ENCODE peak calls at places on chromosomes 6 and 20, in six cellular contexts. One of them, this sample, is unnamed.

GRCh38 chr6:79913369-79913768 is 34.0 kb downstream of the ELOVL4 start:
- DNase-seq in activated CD4-positive, CD25-positive, alpha-beta regulatory T cell: no peak
- DNase-seq in lower lobe of right lung: no peak
- DNase-seq in stimulated activated CD4-positive, alpha-beta T cell treated with anti-CD3 and anti-CD28 coated beads, Interleukin-12 subunit alpha, Interleukin-12 subunit beta, amount 100 ng/mL, for 48 hours: no peak
- DNase-seq in activated naive CD4-positive, alpha-beta T cell treated with Interleukin-2 at 50 U/mL for 16 hours: no peak
- DNase-seq in AG09309: no peak
- DNase-seq in this sample: no peak

GRCh38 chr20:58665606-58666005 is 14.5 kb downstream of the STX16 start:
- DNase-seq in activated CD4-positive, CD25-positive, alpha-beta regulatory T cell: no peak
- DNase-seq in lower lobe of right lung: no peak
- DNase-seq in stimulated activated CD4-positive, alpha-beta T cell treated with anti-CD3 and anti-CD28 coated beads, Interleukin-12 subunit alpha, Interleukin-12 subunit beta, amount 100 ng/mL, for 48 hours: no peak
- DNase-seq in activated naive CD4-positive, alpha-beta T cell treated with Interleukin-2 at 50 U/mL for 16 hours: no peak
- DNase-seq in AG09309: no peak
- DNase-seq in this sample: no peak

GRCh38 chr20:32164984-32165735 is 42.4 kb downstream of the PLAGL2 start:
- DNase-seq in activated CD4-positive, CD25-positive, alpha-beta regulatory T cell: no peak
- DNase-seq in lower lobe of right lung: no peak
- DNase-seq in stimulated activated CD4-positive, alpha-beta T cell treated with anti-CD3 and anti-CD28 coated beads, Interleukin-12 subunit alpha, Interleukin-12 subunit beta, amount 100 ng/mL, for 48 hours: no peak
- DNase-seq in activated naive CD4-positive, alpha-beta T cell treated with Interleukin-2 at 50 U/mL for 16 hours: no peak
- DNase-seq in AG09309: no peak
- DNase-seq in this sample: no peak

GRCh38 chr20:33277471-33278441 is 5.3 kb upstream of the BPIFB1 start:
- DNase-seq in activated CD4-positive, CD25-positive, alpha-beta regulatory T cell: no peak
- DNase-seq in lower lobe of right lung: no peak
- DNase-seq in stimulated activated CD4-positive, alpha-beta T cell treated with anti-CD3 and anti-CD28 coated beads, Interleukin-12 subunit alpha, Interleukin-12 subunit beta, amount 100 ng/mL, for 48 hours: no peak
- DNase-seq in activated naive CD4-positive, alpha-beta T cell treated with Interleukin-2 at 50 U/mL for 16 hours: no peak
- DNase-seq in AG09309: no peak
- DNase-seq in this sample: no peak

GRCh38 chr6:38824243-38824894 is 109.3 kb downstream of the DNAH8 start:
- DNase-seq in activated CD4-positive, CD25-positive, alpha-beta regulatory T cell: no peak
- DNase-seq in lower lobe of right lung: no peak
- DNase-seq in stimulated activated CD4-positive, alpha-beta T cell treated with anti-CD3 and anti-CD28 coated beads, Interleukin-12 subunit alpha, Interleukin-12 subunit beta, amount 100 ng/mL, for 48 hours: no peak
- DNase-seq in activated naive CD4-positive, alpha-beta T cell treated with Interleukin-2 at 50 U/mL for 16 hours: no peak
- DNase-seq in AG09309: no peak
- DNase-seq in this sample: no peak

GRCh38 chr6:164098857-164099534 is 684.5 kb downstream of the QKI start:
- DNase-seq in activated CD4-positive, CD25-positive, alpha-beta regulatory T cell: no peak
- DNase-seq in lower lobe of right lung: no peak
- DNase-seq in stimulated activated CD4-positive, alpha-beta T cell treated with anti-CD3 and anti-CD28 coated beads, Interleukin-12 subunit alpha, Interleukin-12 subunit beta, amount 100 ng/mL, for 48 hours: no peak
- DNase-seq in activated naive CD4-positive, alpha-beta T cell treated with Interleukin-2 at 50 U/mL for 16 hours: no peak
- DNase-seq in AG09309: no peak
- DNase-seq in this sample: no peak

GRCh38 chr6:37714836-37715425 is 17.2 kb upstream of the MDGA1 start:
- DNase-seq in activated CD4-positive, CD25-positive, alpha-beta regulatory T cell: no peak
- DNase-seq in lower lobe of right lung: no peak
- DNase-seq in stimulated activated CD4-positive, alpha-beta T cell treated with anti-CD3 and anti-CD28 coated beads, Interleukin-12 subunit alpha, Interleukin-12 subunit beta, amount 100 ng/mL, for 48 hours: no peak
- DNase-seq in activated naive CD4-positive, alpha-beta T cell treated with Interleukin-2 at 50 U/mL for 16 hours: no peak
- DNase-seq in AG09309: no peak
- DNase-seq in this sample: no peak

GRCh38 chr6:34226731-34227586 is 9.7 kb upstream of the HMGA1 start:
- DNase-seq in activated CD4-positive, CD25-positive, alpha-beta regulatory T cell: no peak
- DNase-seq in lower lobe of right lung: no peak
- DNase-seq in stimulated activated CD4-positive, alpha-beta T cell treated with anti-CD3 and anti-CD28 coated beads, Interleukin-12 subunit alpha, Interleukin-12 subunit beta, amount 100 ng/mL, for 48 hours: no peak
- DNase-seq in activated naive CD4-positive, alpha-beta T cell treated with Interleukin-2 at 50 U/mL for 16 hours: no peak
- DNase-seq in AG09309: no peak
- DNase-seq in this sample: no peak

GRCh38 chr6:136783021-136783420 is 9.3 kb downstream of the MAP3K5 start:
- DNase-seq in activated CD4-positive, CD25-positive, alpha-beta regulatory T cell: no peak
- DNase-seq in lower lobe of right lung: no peak
- DNase-seq in stimulated activated CD4-positive, alpha-beta T cell treated with anti-CD3 and anti-CD28 coated beads, Interleukin-12 subunit alpha, Interleukin-12 subunit beta, amount 100 ng/mL, for 48 hours: no peak
- DNase-seq in activated naive CD4-positive, alpha-beta T cell treated with Interleukin-2 at 50 U/mL for 16 hours: no peak
- DNase-seq in AG09309: no peak
- DNase-seq in this sample: no peak

GRCh38 chr20:16929756-16930155 is 181.6 kb downstream of the OTOR start:
- DNase-seq in activated CD4-positive, CD25-positive, alpha-beta regulatory T cell: no peak
- DNase-seq in lower lobe of right lung: no peak
- DNase-seq in stimulated activated CD4-positive, alpha-beta T cell treated with anti-CD3 and anti-CD28 coated beads, Interleukin-12 subunit alpha, Interleukin-12 subunit beta, amount 100 ng/mL, for 48 hours: no peak
- DNase-seq in activated naive CD4-positive, alpha-beta T cell treated with Interleukin-2 at 50 U/mL for 16 hours: no peak
- DNase-seq in AG09309: no peak
- DNase-seq in this sample: no peak

GRCh38 chr20:58144071-58144470 is 84.4 kb downstream of the ANKRD60 start:
- DNase-seq in activated CD4-positive, CD25-positive, alpha-beta regulatory T cell: no peak
- DNase-seq in lower lobe of right lung: no peak
- DNase-seq in stimulated activated CD4-positive, alpha-beta T cell treated with anti-CD3 and anti-CD28 coated beads, Interleukin-12 subunit alpha, Interleukin-12 subunit beta, amount 100 ng/mL, for 48 hours: no peak
- DNase-seq in activated naive CD4-positive, alpha-beta T cell treated with Interleukin-2 at 50 U/mL for 16 hours: no peak
- DNase-seq in AG09309: no peak
- DNase-seq in this sample: no peak

GRCh38 chr20:37397076-37397953 is 51.4 kb downstream of the SRC start:
- DNase-seq in activated CD4-positive, CD25-positive, alpha-beta regulatory T cell: no peak
- DNase-seq in lower lobe of right lung: no peak
- DNase-seq in stimulated activated CD4-positive, alpha-beta T cell treated with anti-CD3 and anti-CD28 coated beads, Interleukin-12 subunit alpha, Interleukin-12 subunit beta, amount 100 ng/mL, for 48 hours: no peak
- DNase-seq in activated naive CD4-positive, alpha-beta T cell treated with Interleukin-2 at 50 U/mL for 16 hours: no peak
- DNase-seq in AG09309: no peak
- DNase-seq in this sample: no peak

GRCh38 chr6:69980624-69981023 is 114.3 kb downstream of the COL19A1 start:
- DNase-seq in activated CD4-positive, CD25-positive, alpha-beta regulatory T cell: no peak
- DNase-seq in lower lobe of right lung: no peak
- DNase-seq in stimulated activated CD4-positive, alpha-beta T cell treated with anti-CD3 and anti-CD28 coated beads, Interleukin-12 subunit alpha, Interleukin-12 subunit beta, amount 100 ng/mL, for 48 hours: no peak
- DNase-seq in activated naive CD4-positive, alpha-beta T cell treated with Interleukin-2 at 50 U/mL for 16 hours: no peak
- DNase-seq in AG09309: no peak
- DNase-seq in this sample: no peak

GRCh38 chr20:25439328-25439727 is 31.9 kb downstream of the GINS1 start:
- DNase-seq in activated CD4-positive, CD25-positive, alpha-beta regulatory T cell: no peak
- DNase-seq in lower lobe of right lung: no peak
- DNase-seq in stimulated activated CD4-positive, alpha-beta T cell treated with anti-CD3 and anti-CD28 coated beads, Interleukin-12 subunit alpha, Interleukin-12 subunit beta, amount 100 ng/mL, for 48 hours: no peak
- DNase-seq in activated naive CD4-positive, alpha-beta T cell treated with Interleukin-2 at 50 U/mL for 16 hours: no peak
- DNase-seq in AG09309: no peak
- DNase-seq in this sample: no peak

GRCh38 chr6:149128489-149129145 is 188.9 kb upstream of the TAB2 start:
- DNase-seq in activated CD4-positive, CD25-positive, alpha-beta regulatory T cell: peak; percentile 11
- DNase-seq in lower lobe of right lung: no peak
- DNase-seq in stimulated activated CD4-positive, alpha-beta T cell treated with anti-CD3 and anti-CD28 coated beads, Interleukin-12 subunit alpha, Interleukin-12 subunit beta, amount 100 ng/mL, for 48 hours: no peak
- DNase-seq in activated naive CD4-positive, alpha-beta T cell treated with Interleukin-2 at 50 U/mL for 16 hours: peak; percentile 26
- DNase-seq in AG09309: no peak
- DNase-seq in this sample: no peak

GRCh38 chr20:63314566-63315239 is 21.7 kb downstream of the COL20A1 start:
- DNase-seq in activated CD4-positive, CD25-positive, alpha-beta regulatory T cell: no peak
- DNase-seq in lower lobe of right lung: no peak
- DNase-seq in stimulated activated CD4-positive, alpha-beta T cell treated with anti-CD3 and anti-CD28 coated beads, Interleukin-12 subunit alpha, Interleukin-12 subunit beta, amount 100 ng/mL, for 48 hours: no peak
- DNase-seq in activated naive CD4-positive, alpha-beta T cell treated with Interleukin-2 at 50 U/mL for 16 hours: no peak
- DNase-seq in AG09309: no peak
- DNase-seq in this sample: no peak

GRCh38 chr20:50450961-50451752 is 59.0 kb upstream of the PTPN1 start:
- DNase-seq in activated CD4-positive, CD25-positive, alpha-beta regulatory T cell: no peak
- DNase-seq in lower lobe of right lung: no peak
- DNase-seq in stimulated activated CD4-positive, alpha-beta T cell treated with anti-CD3 and anti-CD28 coated beads, Interleukin-12 subunit alpha, Interleukin-12 subunit beta, amount 100 ng/mL, for 48 hours: no peak
- DNase-seq in activated naive CD4-positive, alpha-beta T cell treated with Interleukin-2 at 50 U/mL for 16 hours: no peak
- DNase-seq in AG09309: peak; percentile 24
- DNase-seq in this sample: no peak

GRCh38 chr6:146582857-146583256 is 15.9 kb upstream of the ADGB start:
- DNase-seq in activated CD4-positive, CD25-positive, alpha-beta regulatory T cell: no peak
- DNase-seq in lower lobe of right lung: peak; percentile 60
- DNase-seq in stimulated activated CD4-positive, alpha-beta T cell treated with anti-CD3 and anti-CD28 coated beads, Interleukin-12 subunit alpha, Interleukin-12 subunit beta, amount 100 ng/mL, for 48 hours: no peak
- DNase-seq in activated naive CD4-positive, alpha-beta T cell treated with Interleukin-2 at 50 U/mL for 16 hours: no peak
- DNase-seq in AG09309: no peak
- DNase-seq in this sample: no peak

GRCh38 chr20:33733654-33734576 is 2.1 kb downstream of the ZNF341 start:
- DNase-seq in activated CD4-positive, CD25-positive, alpha-beta regulatory T cell: no peak
- DNase-seq in lower lobe of right lung: no peak
- DNase-seq in stimulated activated CD4-positive, alpha-beta T cell treated with anti-CD3 and anti-CD28 coated beads, Interleukin-12 subunit alpha, Interleukin-12 subunit beta, amount 100 ng/mL, for 48 hours: no peak
- DNase-seq in activated naive CD4-positive, alpha-beta T cell treated with Interleukin-2 at 50 U/mL for 16 hours: no peak
- DNase-seq in AG09309: no peak
- DNase-seq in this sample: no peak

GRCh38 chr6:44086931-44087574 is 40.2 kb downstream of the MRPL14 start:
- DNase-seq in activated CD4-positive, CD25-positive, alpha-beta regulatory T cell: no peak
- DNase-seq in lower lobe of right lung: peak; percentile 71
- DNase-seq in stimulated activated CD4-positive, alpha-beta T cell treated with anti-CD3 and anti-CD28 coated beads, Interleukin-12 subunit alpha, Interleukin-12 subunit beta, amount 100 ng/mL, for 48 hours: no peak
- DNase-seq in activated naive CD4-positive, alpha-beta T cell treated with Interleukin-2 at 50 U/mL for 16 hours: no peak
- DNase-seq in AG09309: no peak
- DNase-seq in this sample: no peak

GRCh38 chr6:44261581-44261980 is 3.8 kb downstream of the NFKBIE start:
- DNase-seq in activated CD4-positive, CD25-positive, alpha-beta regulatory T cell: no peak
- DNase-seq in lower lobe of right lung: no peak
- DNase-seq in stimulated activated CD4-positive, alpha-beta T cell treated with anti-CD3 and anti-CD28 coated beads, Interleukin-12 subunit alpha, Interleukin-12 subunit beta, amount 100 ng/mL, for 48 hours: no peak
- DNase-seq in activated naive CD4-positive, alpha-beta T cell treated with Interleukin-2 at 50 U/mL for 16 hours: no peak
- DNase-seq in AG09309: no peak
- DNase-seq in this sample: no peak

GRCh38 chr6:52839124-52840055 is 1.2 kb downstream of the GSTA5 start:
- DNase-seq in activated CD4-positive, CD25-positive, alpha-beta regulatory T cell: no peak
- DNase-seq in lower lobe of right lung: peak; percentile 42
- DNase-seq in stimulated activated CD4-positive, alpha-beta T cell treated with anti-CD3 and anti-CD28 coated beads, Interleukin-12 subunit alpha, Interleukin-12 subunit beta, amount 100 ng/mL, for 48 hours: peak; percentile 42
- DNase-seq in activated naive CD4-positive, alpha-beta T cell treated with Interleukin-2 at 50 U/mL for 16 hours: peak; percentile 49
- DNase-seq in AG09309: no peak
- DNase-seq in this sample: no peak